ENCODE peak calls at places on chromosomes 2 and 18, in nine cellular contexts. One of them, this sample, is unnamed.

GRCh38 chr2:232884549-232885263 is 14.6 kb downstream of the SNORC start:
- DNase-seq in brain microvascular endothelial cell: no peak
- DNase-seq in HEK293T: no peak
- DNase-seq in T follicular helper cell: no peak
- DNase-seq in NCI-H510A treated with DMSO at 0.1 percent for 48 hours: no peak
- DNase-seq in iPS-NIHi11: no peak
- DNase-seq in foreskin keratinocyte: no peak
- DNase-seq in NCI-H226: no peak
- DNase-seq in NCI-H748 treated with DMSO at 0.1 percent for 48 hours: no peak
- DNase-seq in this sample: no peak

GRCh38 chr18:49321800-49322461 is 138.5 kb downstream of the DYM start:
- DNase-seq in NCI-H748 treated with DMSO at 0.1 percent for 48 hours: no peak
- DNase-seq in NCI-H510A treated with DMSO at 0.1 percent for 48 hours: no peak
- DNase-seq in brain microvascular endothelial cell: no peak
- DNase-seq in HEK293T: no peak
- DNase-seq in NCI-H226: peak
- DNase-seq in iPS-NIHi11: no peak
- DNase-seq in T follicular helper cell: no peak
- DNase-seq in foreskin keratinocyte: peak
- DNase-seq in this sample: no peak

GRCh38 chr2:41896186-41896846 is 151.5 kb upstream of the PKDCC start:
- DNase-seq in HEK293T: no peak
- DNase-seq in T follicular helper cell: no peak
- DNase-seq in NCI-H226: no peak
- DNase-seq in NCI-H748 treated with DMSO at 0.1 percent for 48 hours: no peak
- DNase-seq in foreskin keratinocyte: no peak
- DNase-seq in iPS-NIHi11: no peak
- DNase-seq in brain microvascular endothelial cell: no peak
- DNase-seq in NCI-H510A treated with DMSO at 0.1 percent for 48 hours: no peak
- DNase-seq in this sample: no peak

GRCh38 chr2:158644139-158644538 is 151.0 kb upstream of the DAPL1 start:
- DNase-seq in iPS-NIHi11: no peak
- DNase-seq in foreskin keratinocyte: no peak
- DNase-seq in NCI-H748 treated with DMSO at 0.1 percent for 48 hours: no peak
- DNase-seq in T follicular helper cell: no peak
- DNase-seq in HEK293T: no peak
- DNase-seq in NCI-H226: peak
- DNase-seq in brain microvascular endothelial cell: peak
- DNase-seq in NCI-H510A treated with DMSO at 0.1 percent for 48 hours: no peak
- DNase-seq in this sample: no peak

GRCh38 chr2:62654423-62654791 is 51.1 kb upstream of the EHBP1 start:
- DNase-seq in foreskin keratinocyte: peak
- DNase-seq in iPS-NIHi11: no peak
- DNase-seq in HEK293T: no peak
- DNase-seq in T follicular helper cell: no peak
- DNase-seq in NCI-H748 treated with DMSO at 0.1 percent for 48 hours: no peak
- DNase-seq in brain microvascular endothelial cell: no peak
- DNase-seq in NCI-H226: no peak
- DNase-seq in NCI-H510A treated with DMSO at 0.1 percent for 48 hours: no peak
- DNase-seq in this sample: no peak

GRCh38 chr2:36287363-36288275 is 68.0 kb upstream of the CRIM1 start:
- DNase-seq in NCI-H748 treated with DMSO at 0.1 percent for 48 hours: no peak
- DNase-seq in NCI-H226: peak
- DNase-seq in iPS-NIHi11: no peak
- DNase-seq in foreskin keratinocyte: peak
- DNase-seq in HEK293T: no peak
- DNase-seq in brain microvascular endothelial cell: peak
- DNase-seq in NCI-H510A treated with DMSO at 0.1 percent for 48 hours: no peak
- DNase-seq in T follicular helper cell: no peak
- DNase-seq in this sample: no peak

GRCh38 chr2:111219734-111220505 is 99.2 kb downstream of the BCL2L11 start:
- DNase-seq in brain microvascular endothelial cell: no peak
- DNase-seq in NCI-H748 treated with DMSO at 0.1 percent for 48 hours: no peak
- DNase-seq in T follicular helper cell: no peak
- DNase-seq in NCI-H226: no peak
- DNase-seq in NCI-H510A treated with DMSO at 0.1 percent for 48 hours: no peak
- DNase-seq in HEK293T: no peak
- DNase-seq in foreskin keratinocyte: no peak
- DNase-seq in iPS-NIHi11: no peak
- DNase-seq in this sample: no peak

GRCh38 chr2:129728251-129728972 is 251.1 kb upstream of the RAB6C start:
- DNase-seq in T follicular helper cell: no peak
- DNase-seq in NCI-H510A treated with DMSO at 0.1 percent for 48 hours: no peak
- DNase-seq in foreskin keratinocyte: no peak
- DNase-seq in NCI-H748 treated with DMSO at 0.1 percent for 48 hours: no peak
- DNase-seq in brain microvascular endothelial cell: no peak
- DNase-seq in iPS-NIHi11: no peak
- DNase-seq in NCI-H226: no peak
- DNase-seq in HEK293T: no peak
- DNase-seq in this sample: no peak

GRCh38 chr18:73908323-73908722 is 239.3 kb downstream of the FBXO15 start:
- DNase-seq in HEK293T: peak
- DNase-seq in T follicular helper cell: no peak
- DNase-seq in NCI-H226: no peak
- DNase-seq in iPS-NIHi11: peak
- DNase-seq in NCI-H748 treated with DMSO at 0.1 percent for 48 hours: no peak
- DNase-seq in brain microvascular endothelial cell: peak
- DNase-seq in foreskin keratinocyte: no peak
- DNase-seq in NCI-H510A treated with DMSO at 0.1 percent for 48 hours: no peak
- DNase-seq in this sample: no peak

GRCh38 chr18:45755936-45756335 is 32.0 kb downstream of the SLC14A1 start:
- DNase-seq in iPS-NIHi11: no peak
- DNase-seq in HEK293T: no peak
- DNase-seq in NCI-H748 treated with DMSO at 0.1 percent for 48 hours: peak
- DNase-seq in NCI-H226: no peak
- DNase-seq in NCI-H510A treated with DMSO at 0.1 percent for 48 hours: no peak
- DNase-seq in brain microvascular endothelial cell: peak
- DNase-seq in T follicular helper cell: no peak
- DNase-seq in foreskin keratinocyte: no peak
- DNase-seq in this sample: no peak

GRCh38 chr2:220641137-220641536 is 931.0 kb downstream of the EPHA4 start:
- DNase-seq in T follicular helper cell: no peak
- DNase-seq in iPS-NIHi11: no peak
- DNase-seq in foreskin keratinocyte: no peak
- DNase-seq in brain microvascular endothelial cell: no peak
- DNase-seq in HEK293T: no peak
- DNase-seq in NCI-H226: no peak
- DNase-seq in NCI-H748 treated with DMSO at 0.1 percent for 48 hours: no peak
- DNase-seq in NCI-H510A treated with DMSO at 0.1 percent for 48 hours: no peak
- DNase-seq in this sample: no peak

GRCh38 chr2:196333397-196333796 is 162.0 kb upstream of the STK17B start:
- DNase-seq in NCI-H226: no peak
- DNase-seq in NCI-H748 treated with DMSO at 0.1 percent for 48 hours: no peak
- DNase-seq in HEK293T: no peak
- DNase-seq in NCI-H510A treated with DMSO at 0.1 percent for 48 hours: no peak
- DNase-seq in iPS-NIHi11: no peak
- DNase-seq in T follicular helper cell: no peak
- DNase-seq in brain microvascular endothelial cell: no peak
- DNase-seq in foreskin keratinocyte: no peak
- DNase-seq in this sample: no peak

GRCh38 chr2:234130734-234131133 is 80.2 kb downstream of the SPP2 start:
- DNase-seq in HEK293T: no peak
- DNase-seq in NCI-H226: no peak
- DNase-seq in foreskin keratinocyte: no peak
- DNase-seq in NCI-H748 treated with DMSO at 0.1 percent for 48 hours: no peak
- DNase-seq in NCI-H510A treated with DMSO at 0.1 percent for 48 hours: no peak
- DNase-seq in T follicular helper cell: no peak
- DNase-seq in iPS-NIHi11: no peak
- DNase-seq in brain microvascular endothelial cell: no peak
- DNase-seq in this sample: no peak

GRCh38 chr2:205474746-205475145 is 207.6 kb upstream of the NRP2 start:
- DNase-seq in NCI-H748 treated with DMSO at 0.1 percent for 48 hours: no peak
- DNase-seq in T follicular helper cell: no peak
- DNase-seq in NCI-H226: no peak
- DNase-seq in foreskin keratinocyte: no peak
- DNase-seq in iPS-NIHi11: no peak
- DNase-seq in HEK293T: no peak
- DNase-seq in brain microvascular endothelial cell: peak
- DNase-seq in NCI-H510A treated with DMSO at 0.1 percent for 48 hours: no peak
- DNase-seq in this sample: no peak

GRCh38 chr2:204550738-204551137 is 5.5 kb downstream of the PARD3B start:
- DNase-seq in NCI-H510A treated with DMSO at 0.1 percent for 48 hours: no peak
- DNase-seq in brain microvascular endothelial cell: peak
- DNase-seq in NCI-H226: peak
- DNase-seq in HEK293T: no peak
- DNase-seq in T follicular helper cell: no peak
- DNase-seq in foreskin keratinocyte: peak
- DNase-seq in NCI-H748 treated with DMSO at 0.1 percent for 48 hours: no peak
- DNase-seq in iPS-NIHi11: no peak
- DNase-seq in this sample: no peak

GRCh38 chr2:121910139-121910538 is 154.7 kb downstream of the TSN start:
- DNase-seq in NCI-H510A treated with DMSO at 0.1 percent for 48 hours: no peak
- DNase-seq in foreskin keratinocyte: no peak
- DNase-seq in iPS-NIHi11: no peak
- DNase-seq in NCI-H748 treated with DMSO at 0.1 percent for 48 hours: no peak
- DNase-seq in brain microvascular endothelial cell: no peak
- DNase-seq in T follicular helper cell: no peak
- DNase-seq in HEK293T: no peak
- DNase-seq in NCI-H226: no peak
- DNase-seq in this sample: no peak

GRCh38 chr18:54183390-54183789 is 41.1 kb downstream of the MBD2 start:
- DNase-seq in HEK293T: no peak
- DNase-seq in NCI-H226: no peak
- DNase-seq in foreskin keratinocyte: no peak
- DNase-seq in NCI-H748 treated with DMSO at 0.1 percent for 48 hours: no peak
- DNase-seq in brain microvascular endothelial cell: no peak
- DNase-seq in T follicular helper cell: no peak
- DNase-seq in NCI-H510A treated with DMSO at 0.1 percent for 48 hours: no peak
- DNase-seq in iPS-NIHi11: no peak
- DNase-seq in this sample: no peak

GRCh38 chr18:57953883-57954282 is 90.1 kb upstream of the NEDD4L start:
- DNase-seq in HEK293T: no peak
- DNase-seq in T follicular helper cell: no peak
- DNase-seq in NCI-H510A treated with DMSO at 0.1 percent for 48 hours: no peak
- DNase-seq in iPS-NIHi11: no peak
- DNase-seq in brain microvascular endothelial cell: no peak
- DNase-seq in NCI-H226: no peak
- DNase-seq in foreskin keratinocyte: no peak
- DNase-seq in NCI-H748 treated with DMSO at 0.1 percent for 48 hours: no peak
- DNase-seq in this sample: no peak

GRCh38 chr2:158990397-158991209 is 22.2 kb downstream of the TANC1 start:
- DNase-seq in brain microvascular endothelial cell: peak
- DNase-seq in foreskin keratinocyte: peak
- DNase-seq in T follicular helper cell: no peak
- DNase-seq in NCI-H748 treated with DMSO at 0.1 percent for 48 hours: no peak
- DNase-seq in NCI-H226: peak
- DNase-seq in NCI-H510A treated with DMSO at 0.1 percent for 48 hours: no peak
- DNase-seq in HEK293T: no peak
- DNase-seq in iPS-NIHi11: no peak
- DNase-seq in this sample: no peak

GRCh38 chr18:60067426-60068210 is 167.8 kb downstream of the PMAIP1 start:
- DNase-seq in foreskin keratinocyte: no peak
- DNase-seq in NCI-H510A treated with DMSO at 0.1 percent for 48 hours: no peak
- DNase-seq in NCI-H226: no peak
- DNase-seq in T follicular helper cell: no peak
- DNase-seq in iPS-NIHi11: peak
- DNase-seq in HEK293T: no peak
- DNase-seq in NCI-H748 treated with DMSO at 0.1 percent for 48 hours: no peak
- DNase-seq in brain microvascular endothelial cell: no peak
- DNase-seq in this sample: no peak

GRCh38 chr18:76821875-76822509 is 365 bp upstream of the ZNF236 start:
- DNase-seq in foreskin keratinocyte: no peak
- DNase-seq in NCI-H748 treated with DMSO at 0.1 percent for 48 hours: peak
- DNase-seq in NCI-H510A treated with DMSO at 0.1 percent for 48 hours: peak
- DNase-seq in brain microvascular endothelial cell: no peak
- DNase-seq in iPS-NIHi11: peak
- DNase-seq in T follicular helper cell: peak
- DNase-seq in NCI-H226: no peak
- DNase-seq in HEK293T: peak
- DNase-seq in this sample: peak

This sample was measured in WERI-Rb-1.